ENCODE peak calls at places on chromosomes 6 and 20, in five cellular contexts. One of them, this sample, is unnamed.

GRCh38 chr6:104689551-104690205 is 170.0 kb downstream of the HACE1 start:
- DNase-seq in mesenchymal stem cell: peak; percentile 78
- DNase-seq in H9: no peak
- DNase-seq in trophoblast cell: peak; percentile 88
- DNase-seq in H1: no peak
- DNase-seq in this sample: no peak

GRCh38 chr20:1334761-1335160 is 5.8 kb upstream of the SDCBP2 start:
- DNase-seq in mesenchymal stem cell: peak; percentile 45
- DNase-seq in H9: peak; percentile 29
- DNase-seq in trophoblast cell: no peak
- DNase-seq in H1: peak; percentile 39
- DNase-seq in this sample: no peak

GRCh38 chr6:125564941-125565340 is 184.5 kb upstream of the HEY2 start:
- DNase-seq in mesenchymal stem cell: no peak
- DNase-seq in H9: no peak
- DNase-seq in trophoblast cell: no peak
- DNase-seq in H1: no peak
- DNase-seq in this sample: peak; percentile 12

GRCh38 chr6:27688014-27688586 is 215.2 kb upstream of the ZNF184 start:
- DNase-seq in mesenchymal stem cell: peak; percentile 93
- DNase-seq in H9: peak; percentile 90
- DNase-seq in trophoblast cell: peak; percentile 82
- DNase-seq in H1: peak; percentile 93
- DNase-seq in this sample: peak; percentile 88

GRCh38 chr20:17530153-17530552 is 1.0 kb downstream of the BFSP1 start:
- DNase-seq in mesenchymal stem cell: no peak
- DNase-seq in H9: no peak
- DNase-seq in trophoblast cell: no peak
- DNase-seq in H1: no peak
- DNase-seq in this sample: no peak

GRCh38 chr20:43682446-43682845 is 15.5 kb downstream of the MYBL2 start:
- DNase-seq in mesenchymal stem cell: no peak
- DNase-seq in H9: no peak
- DNase-seq in trophoblast cell: no peak
- DNase-seq in H1: no peak
- DNase-seq in this sample: no peak

GRCh38 chr6:129497591-129498555 is 212.1 kb downstream of the ARHGAP18 start:
- DNase-seq in mesenchymal stem cell: no peak
- DNase-seq in H9: no peak
- DNase-seq in trophoblast cell: no peak
- DNase-seq in H1: no peak
- DNase-seq in this sample: no peak

GRCh38 chr6:94769197-94769596 is 808.1 kb upstream of the MANEA start:
- DNase-seq in mesenchymal stem cell: no peak
- DNase-seq in H9: no peak
- DNase-seq in trophoblast cell: no peak
- DNase-seq in H1: no peak
- DNase-seq in this sample: peak; percentile 17

GRCh38 chr20:17525650-17526049 is 5.5 kb downstream of the BFSP1 start:
- DNase-seq in mesenchymal stem cell: no peak
- DNase-seq in H9: peak; percentile 74
- DNase-seq in trophoblast cell: no peak
- DNase-seq in H1: no peak
- DNase-seq in this sample: no peak

GRCh38 chr6:116561377-116562018 is 7.9 kb downstream of the CALHM4 start:
- DNase-seq in mesenchymal stem cell: peak; percentile 69
- DNase-seq in H9: peak; percentile 68
- DNase-seq in trophoblast cell: peak; percentile 55
- DNase-seq in H1: peak; percentile 83
- DNase-seq in this sample: peak; percentile 69

GRCh38 chr6:15246217-15247211 is 645 bp downstream of the JARID2 start:
- DNase-seq in mesenchymal stem cell: peak; percentile 38
- DNase-seq in H9: no peak
- DNase-seq in trophoblast cell: no peak
- DNase-seq in H1: no peak
- DNase-seq in this sample: no peak

GRCh38 chr20:1324598-1325172 is 4.3 kb downstream of the SDCBP2 start:
- DNase-seq in mesenchymal stem cell: peak; percentile 93
- DNase-seq in H9: no peak
- DNase-seq in trophoblast cell: peak; percentile 17
- DNase-seq in H1: peak; percentile 19
- DNase-seq in this sample: no peak

GRCh38 chr20:31485450-31486339 is 10.6 kb downstream of the REM1 start:
- DNase-seq in mesenchymal stem cell: peak; percentile 19
- DNase-seq in H9: no peak
- DNase-seq in trophoblast cell: no peak
- DNase-seq in H1: no peak
- DNase-seq in this sample: no peak

DNA sequence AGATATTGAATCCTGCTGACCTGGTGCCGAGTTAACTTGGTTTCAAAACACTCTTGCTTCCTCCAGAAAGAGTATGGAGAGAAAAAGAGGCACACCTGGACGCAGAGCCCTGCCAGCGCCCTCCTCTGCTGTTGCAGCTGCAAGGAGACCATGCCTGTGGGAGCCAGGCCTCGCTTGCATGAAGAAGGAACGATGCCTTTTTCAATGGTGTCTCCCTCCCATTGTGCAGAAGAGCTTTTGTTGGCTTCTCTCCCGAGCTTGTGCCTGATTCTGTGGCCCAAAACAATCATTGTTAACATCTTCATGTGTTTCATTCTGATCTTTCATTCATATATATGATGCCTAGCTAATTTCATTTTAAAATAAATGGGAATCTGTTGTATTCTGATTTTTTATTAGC is 98.1 kb downstream of the FAM120B start:
- DNase-seq in mesenchymal stem cell: no peak
- DNase-seq in H9: no peak
- DNase-seq in trophoblast cell: no peak
- DNase-seq in H1: no peak
- DNase-seq in this sample: no peak
- H3K27ac ChIP-seq in mesenchymal stem cell: peak overlapping the region; percentile 94
- H3K27ac ChIP-seq in H9: no peak overlapping the region
- H3K27ac ChIP-seq in trophoblast cell: no peak overlapping the region
- H3K27ac ChIP-seq in H1: no peak overlapping the region
- H3K27ac ChIP-seq in this sample: no peak overlapping the region

DNA sequence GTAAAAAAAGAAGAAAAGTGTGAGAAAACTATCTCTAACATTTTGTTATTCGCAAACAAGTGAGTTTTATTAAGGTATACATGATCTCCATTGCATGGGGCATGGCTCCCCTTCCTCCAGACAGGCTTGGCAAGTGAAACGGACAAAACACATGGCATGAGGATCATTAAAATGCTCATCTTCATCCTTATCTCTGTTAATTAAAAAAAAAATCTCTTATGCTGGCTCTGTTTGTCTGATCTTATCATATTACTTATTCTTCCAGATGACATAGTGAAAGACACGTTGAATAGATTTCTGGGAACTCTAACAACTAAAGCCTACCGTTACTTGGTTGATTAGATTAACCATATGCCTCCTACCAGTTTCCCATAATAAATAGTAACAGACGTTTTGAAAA is 89.4 kb downstream of the CLVS2 start:
- DNase-seq in mesenchymal stem cell: no peak
- DNase-seq in H9: no peak
- DNase-seq in trophoblast cell: no peak
- DNase-seq in H1: no peak
- DNase-seq in this sample: no peak
- H2BK12ac ChIP-seq in mesenchymal stem cell: no peak overlapping the region
- H2BK12ac ChIP-seq in H9: no peak overlapping the region
- H2BK12ac ChIP-seq in trophoblast cell: no peak overlapping the region
- H2BK12ac ChIP-seq in H1: no peak overlapping the region
- H2BK12ac ChIP-seq in this sample: no peak overlapping the region

GRCh38 chr20:58670097-58670496 is 19.0 kb downstream of the STX16 start:
- DNase-seq in mesenchymal stem cell: no peak
- DNase-seq in H9: no peak
- DNase-seq in trophoblast cell: no peak
- DNase-seq in H1: no peak
- DNase-seq in this sample: no peak

GRCh38 chr20:58670659-58671058 is 19.6 kb downstream of the STX16 start:
- DNase-seq in mesenchymal stem cell: no peak
- DNase-seq in H9: no peak
- DNase-seq in trophoblast cell: no peak
- DNase-seq in H1: peak; percentile 42
- DNase-seq in this sample: no peak

GRCh38 chr20:58667975-58668374 is 16.9 kb downstream of the STX16 start:
- DNase-seq in mesenchymal stem cell: no peak
- DNase-seq in H9: no peak
- DNase-seq in trophoblast cell: peak; percentile 40
- DNase-seq in H1: peak; percentile 37
- DNase-seq in this sample: no peak

GRCh38 chr20:58669287-58670006 is 18.4 kb downstream of the STX16 start:
- DNase-seq in mesenchymal stem cell: no peak
- DNase-seq in H9: peak; percentile 83
- DNase-seq in trophoblast cell: no peak
- DNase-seq in H1: peak; percentile 78
- DNase-seq in this sample: no peak

GRCh38 chr20:58668901-58669286 is 17.8 kb downstream of the STX16 start:
- DNase-seq in mesenchymal stem cell: no peak
- DNase-seq in H9: no peak
- DNase-seq in trophoblast cell: no peak
- DNase-seq in H1: no peak
- DNase-seq in this sample: no peak
- H3K27ac ChIP-seq in mesenchymal stem cell: no peak overlapping the region
- H3K27ac ChIP-seq in H9: peak overlapping the region; percentile 98
- H3K27ac ChIP-seq in trophoblast cell: no peak overlapping the region
- H3K27ac ChIP-seq in H1: peak overlapping the region; percentile 94
- H3K27ac ChIP-seq in this sample: no peak overlapping the region

GRCh38 chr6:136058852-136059251 is 191.3 kb downstream of the MTFR2 start:
- DNase-seq in mesenchymal stem cell: no peak
- DNase-seq in H9: no peak
- DNase-seq in trophoblast cell: no peak
- DNase-seq in H1: no peak
- DNase-seq in this sample: no peak
- H2BK12ac ChIP-seq in mesenchymal stem cell: no peak overlapping the region
- H2BK12ac ChIP-seq in H9: no peak overlapping the region
- H2BK12ac ChIP-seq in trophoblast cell: no peak overlapping the region
- H2BK12ac ChIP-seq in H1: no peak overlapping the region
- H2BK12ac ChIP-seq in this sample: no peak overlapping the region

DNA sequence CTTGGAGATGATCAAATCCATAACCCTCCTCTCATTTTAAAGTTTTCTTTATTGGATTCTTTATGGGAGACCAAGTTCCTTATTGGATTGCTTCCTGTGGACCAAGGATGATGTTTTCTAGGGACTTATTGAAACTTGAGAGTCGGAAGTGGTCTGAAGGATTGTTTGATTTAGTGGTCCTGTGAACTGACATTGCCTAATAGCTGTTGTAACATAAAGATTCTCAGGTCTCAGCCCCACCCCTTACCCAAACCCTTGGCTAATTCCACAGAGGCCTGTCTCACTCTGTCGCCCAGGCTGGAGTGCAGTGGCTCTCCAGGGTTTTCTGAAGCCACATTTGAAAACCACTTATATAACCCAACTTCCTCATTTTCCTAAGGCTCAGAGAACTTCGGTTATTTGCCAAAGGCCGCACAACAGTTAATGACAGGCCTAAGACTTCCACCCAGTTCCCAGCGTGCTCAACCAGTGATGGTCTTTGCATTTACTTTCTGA is 77.0 kb downstream of the ATXN1 start:
- DNase-seq in mesenchymal stem cell: peak; percentile 54
- DNase-seq in H9: no peak
- DNase-seq in trophoblast cell: no peak
- DNase-seq in H1: no peak
- DNase-seq in this sample: no peak
- H3K27ac ChIP-seq in mesenchymal stem cell: no peak overlapping the region
- H3K27ac ChIP-seq in H9: no peak overlapping the region
- H3K27ac ChIP-seq in trophoblast cell: no peak overlapping the region
- H3K27ac ChIP-seq in H1: no peak overlapping the region
- H3K27ac ChIP-seq in this sample: no peak overlapping the region

DNA sequence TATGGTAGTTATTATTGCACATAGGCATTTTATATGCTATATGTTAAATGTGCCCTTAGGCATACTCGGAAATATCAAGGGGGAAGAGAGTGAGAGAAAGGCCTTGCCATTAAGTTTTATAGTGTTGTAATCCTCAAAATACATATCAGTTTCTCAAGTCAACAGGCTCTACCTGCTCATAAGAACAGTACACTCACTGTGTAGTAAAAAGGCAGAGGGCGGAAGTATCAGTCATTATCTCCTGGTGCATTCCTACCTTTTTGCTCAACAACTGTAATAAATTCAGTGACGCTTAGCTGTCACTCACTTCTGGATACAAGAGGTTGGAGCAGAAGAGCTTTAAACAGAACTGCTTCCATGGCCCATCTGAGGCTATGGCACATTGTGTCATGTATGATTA is 33.9 kb upstream of the ME1 start:
- DNase-seq in mesenchymal stem cell: no peak
- DNase-seq in H9: no peak
- DNase-seq in trophoblast cell: peak; percentile 22
- DNase-seq in H1: no peak
- DNase-seq in this sample: no peak
- H2BK12ac ChIP-seq in mesenchymal stem cell: no peak overlapping the region
- H2BK12ac ChIP-seq in H9: no peak overlapping the region
- H2BK12ac ChIP-seq in trophoblast cell: no peak overlapping the region
- H2BK12ac ChIP-seq in H1: no peak overlapping the region
- H2BK12ac ChIP-seq in this sample: no peak overlapping the region

GRCh38 chr20:19047040-19047950 is 165.1 kb upstream of the SLC24A3 start:
- DNase-seq in mesenchymal stem cell: no peak
- DNase-seq in H9: no peak
- DNase-seq in trophoblast cell: peak; percentile 55
- DNase-seq in H1: no peak
- DNase-seq in this sample: no peak
- H3K27ac ChIP-seq in mesenchymal stem cell: no peak overlapping the region
- H3K27ac ChIP-seq in H9: no peak overlapping the region
- H3K27ac ChIP-seq in trophoblast cell: no peak overlapping the region
- H3K27ac ChIP-seq in H1: no peak overlapping the region
- H3K27ac ChIP-seq in this sample: no peak overlapping the region

GRCh38 chr20:6866741-6867140 is 99.3 kb downstream of the BMP2 start:
- DNase-seq in mesenchymal stem cell: no peak
- DNase-seq in H9: no peak
- DNase-seq in trophoblast cell: no peak
- DNase-seq in H1: no peak
- DNase-seq in this sample: no peak

GRCh38 chr20:6868864-6869263 is 101.4 kb downstream of the BMP2 start:
- DNase-seq in mesenchymal stem cell: no peak
- DNase-seq in H9: no peak
- DNase-seq in trophoblast cell: no peak
- DNase-seq in H1: no peak
- DNase-seq in this sample: no peak

GRCh38 chr20:6870559-6870958 is 103.1 kb downstream of the BMP2 start:
- DNase-seq in mesenchymal stem cell: no peak
- DNase-seq in H9: no peak
- DNase-seq in trophoblast cell: no peak
- DNase-seq in H1: no peak
- DNase-seq in this sample: no peak
- H2BK12ac ChIP-seq in mesenchymal stem cell: no peak overlapping the region
- H2BK12ac ChIP-seq in H9: no peak overlapping the region
- H2BK12ac ChIP-seq in trophoblast cell: no peak overlapping the region
- H2BK12ac ChIP-seq in H1: no peak overlapping the region
- H2BK12ac ChIP-seq in this sample: no peak overlapping the region